ENCODE peak calls at places on chromosome 16, in nine cellular contexts. I is thoracic aorta; O is AG04449; M is RWPE1; Z is AG09319; W is ovary; G is epithelial cell of esophagus; Q is activated CD8-positive, alpha-beta T cell treated with anti-CD3 and anti-CD28 coated beads for 36 hours; F is CD8-positive, alpha-beta T cell. V is an unnamed sample.

GRCh38 chr16:929674-930073 is 41.1 kb downstream of the LMF1 start:
- DNase-seq in I (no peak), W (no peak), F (no peak), O (no peak), M (no peak), G (no peak), Q (no peak), Z (no peak), V (no peak)

GRCh38 chr16:9092963-9093477 is 1.6 kb downstream of the HAPSTR1 start:
- DNase-seq in G (no peak), F (peak; percentile 35), I (no peak), O (no peak), W (peak; percentile 49), Q (peak; percentile 58), M (no peak), Z (no peak), V (peak; percentile 17)

GRCh38 chr16:3948378-3948995 is 68.0 kb upstream of the CREBBP start:
- DNase-seq in G (peak; percentile 64), O (no peak), Z (no peak), I (no peak), M (no peak), Q (no peak), W (no peak), F (no peak), V (no peak)

GRCh38 chr16:12089492-12090161 is 113.1 kb downstream of the SNX29 start:
- DNase-seq in O (no peak), M (peak; percentile 44), F (peak; percentile 22), W (peak; percentile 48), Q (peak; percentile 65), I (peak; percentile 40), G (peak; percentile 62), Z (no peak), V (no peak)

GRCh38 chr16:82062645-82063058 is 27.6 kb downstream of the HSD17B2 start:
- DNase-seq in I (no peak), W (no peak), O (no peak), F (no peak), Z (peak; percentile 95), G (peak; percentile 88), M (no peak), Q (no peak), V (no peak)

GRCh38 chr16:9256196-9256595 is 164.8 kb downstream of the HAPSTR1 start:
- DNase-seq in Q (peak; percentile 64), G (no peak), F (no peak), I (no peak), W (no peak), M (peak; percentile 12), O (no peak), Z (no peak), V (peak; percentile 25)

GRCh38 chr16:53518550-53519416 is 15.8 kb upstream of the AKTIP start:
- DNase-seq in Z (no peak), O (no peak), F (peak; percentile 79), M (no peak), I (no peak), G (no peak), W (no peak), Q (peak; percentile 92), V (no peak)

GRCh38 chr16:74169687-74170522 is 126.7 kb upstream of the PSMD7 start:
- DNase-seq in W (no peak), I (no peak), G (no peak), O (no peak), Z (peak; percentile 37), F (no peak), M (no peak), Q (no peak), V (no peak)

GRCh38 chr16:25735645-25736044 is 43.9 kb downstream of the HS3ST4 start:
- DNase-seq in Z (no peak), Q (no peak), O (no peak), G (no peak), W (no peak), F (no peak), I (no peak), M (no peak), V (no peak)

GRCh38 chr16:1615761-1616160 is 3.6 kb downstream of the CRAMP1 start:
- DNase-seq in Q (no peak), Z (no peak), M (no peak), F (no peak), I (no peak), O (no peak), W (no peak), G (peak; percentile 9), V (no peak)

GRCh38 chr16:5604770-5605169 is 507.2 kb upstream of the EEF2KMT start:
- DNase-seq in I (no peak), Z (no peak), F (no peak), W (no peak), O (no peak), G (no peak), Q (peak; percentile 16), M (no peak), V (no peak)

GRCh38 chr16:51938861-51939260 is 608.1 kb downstream of the TOX3 start:
- DNase-seq in F (no peak), W (no peak), O (no peak), M (peak; percentile 6), I (no peak), Q (no peak), Z (no peak), G (peak; percentile 62), V (no peak)

GRCh38 chr16:19718624-19718965 is 524 bp downstream of the IQCK start:
- DNase-seq in W (no peak), O (no peak), Z (no peak), G (peak; percentile 28), I (no peak), Q (peak; percentile 28), M (peak; percentile 30), F (no peak), V (no peak)

DNA sequence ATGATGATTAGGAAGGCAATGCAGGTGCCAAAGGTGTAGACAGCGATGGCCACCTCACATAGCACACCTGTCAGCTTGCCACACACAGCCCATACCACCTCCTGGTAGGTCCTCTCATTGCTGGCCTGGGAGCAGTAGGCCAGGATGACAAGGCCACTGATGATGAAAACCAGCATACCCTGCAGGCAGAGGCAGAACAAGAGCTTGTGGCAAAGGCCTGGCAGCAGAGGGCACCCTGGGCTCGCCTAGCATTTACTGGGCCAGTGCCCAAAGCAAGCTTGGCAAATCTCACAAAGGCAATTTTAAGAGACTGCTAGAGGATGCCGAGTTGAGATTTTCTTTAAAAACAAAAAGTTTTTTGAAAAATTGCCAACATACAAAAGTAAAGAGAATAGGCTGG is 5.9 kb downstream of the SLC38A7 start:
- DNase-seq in F (no peak), W (no peak), Z (peak; percentile 10), I (no peak), Q (peak; percentile 24), O (no peak), M (no peak), G (peak; percentile 57), V (no peak)
- TF ChIP-seq CTCF in F (no peak), W (no peak), Z (peak; percentile 21), I (peak; percentile 49), Q (no peak), O (peak; percentile 22), M (no peak), G (peak; percentile 41), V (no peak)

GRCh38 chr16:85471469-85472431 is 141.4 kb upstream of the GSE1 start:
- DNase-seq in I (no peak), Q (no peak), Z (no peak), G (peak; percentile 25), W (peak; percentile 71), M (peak; percentile 38), O (no peak), F (no peak), V (no peak)
- TF ChIP-seq CTCF in I (no peak), Q (no peak), Z (no peak), G (peak; percentile 38), W (no peak), M (no peak), O (no peak), F (no peak), V (no peak)

DNA sequence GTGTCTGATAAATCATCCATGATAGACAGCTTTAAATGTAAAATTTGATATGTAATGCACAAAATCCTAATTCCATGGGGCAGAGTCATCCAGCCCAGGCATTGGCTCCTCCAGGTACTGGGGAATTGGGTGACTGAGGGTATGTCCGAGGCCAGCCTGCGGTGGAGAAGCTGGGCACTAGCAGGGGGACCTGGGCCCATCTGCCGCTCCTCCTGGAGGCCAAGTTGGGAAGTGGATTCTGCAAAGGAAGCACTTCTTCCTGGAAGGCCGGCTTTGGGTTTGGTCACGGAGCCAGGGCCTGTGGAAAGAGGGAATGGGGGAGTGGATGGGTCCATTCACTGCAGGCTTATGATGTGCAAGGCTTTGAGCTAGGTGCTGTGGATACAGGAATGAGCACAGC is 85.8 kb downstream of the GNAO1 start:
- DNase-seq in F (no peak), Z (no peak), I (no peak), O (no peak), M (no peak), G (no peak), Q (no peak), W (no peak), V (no peak)
- TF ChIP-seq CTCF in F (no peak), Z (no peak), I (no peak), O (peak; percentile 41), M (no peak), G (peak; percentile 9), Q (no peak), W (no peak), V (peak; percentile 43)

GRCh38 chr16:56617212-56618085 is 8.1 kb upstream of the MT1E start:
- DNase-seq in G (peak; percentile 74), M (no peak), Q (peak; percentile 81), Z (no peak), W (peak; percentile 77), O (no peak), I (no peak), F (peak; percentile 59), V (peak; percentile 26)
- TF ChIP-seq CTCF in G (no peak), M (no peak), Q (no peak), Z (no peak), W (no peak), O (no peak), I (peak; percentile 19), F (no peak), V (no peak)

GRCh38 chr16:50571786-50572185 is 23.6 kb downstream of the NKD1 start:
- DNase-seq in F (no peak), Q (no peak), Z (no peak), O (no peak), I (no peak), W (no peak), G (no peak), M (no peak), V (no peak)
- TF ChIP-seq CTCF in F (no peak), Q (no peak), Z (no peak), O (no peak), I (no peak), W (no peak), G (no peak), M (no peak), V (no peak)

V was measured in progenitor cell of endocrine pancreas.